ENCODE peak calls at places on chromosomes 1 and 21, in five cellular contexts. One of them, this sample, is unnamed.

GRCh38 chr21:42006765-42007164 is 3.4 kb downstream of the ZBTB21 start:
- DNase-seq in psoas muscle: no peak
- DNase-seq in HL-60: no peak
- DNase-seq in fibroblast of pulmonary artery: no peak
- DNase-seq in BJ: no peak
- DNase-seq in this sample: peak; percentile 34

GRCh38 chr21:37546949-37547614 is 180.5 kb downstream of the DYRK1A start:
- DNase-seq in BJ: peak; percentile 19
- DNase-seq in psoas muscle: no peak
- DNase-seq in fibroblast of pulmonary artery: no peak
- DNase-seq in HL-60: no peak
- DNase-seq in this sample: peak; percentile 17

GRCh38 chr1:1058921-1059493 is 15.1 kb downstream of the RNF223 start:
- DNase-seq in BJ: no peak
- DNase-seq in psoas muscle: no peak
- DNase-seq in fibroblast of pulmonary artery: no peak
- DNase-seq in HL-60: no peak
- DNase-seq in this sample: no peak

GRCh38 chr1:156712626-156713025 is 7.2 kb upstream of the CRABP2 start:
- DNase-seq in psoas muscle: no peak
- DNase-seq in HL-60: no peak
- DNase-seq in fibroblast of pulmonary artery: no peak
- DNase-seq in BJ: no peak
- DNase-seq in this sample: peak; percentile 55

GRCh38 chr1:17438176-17438976 is 1.1 kb downstream of the RCC2 start:
- DNase-seq in fibroblast of pulmonary artery: peak; percentile 52
- DNase-seq in HL-60: no peak
- DNase-seq in psoas muscle: peak; percentile 72
- DNase-seq in BJ: no peak
- DNase-seq in this sample: peak; percentile 41

GRCh38 chr21:41142051-41142795 is 25.7 kb upstream of the BACE2 start:
- DNase-seq in HL-60: no peak
- DNase-seq in psoas muscle: peak; percentile 31
- DNase-seq in fibroblast of pulmonary artery: peak; percentile 39
- DNase-seq in BJ: peak; percentile 63
- DNase-seq in this sample: peak; percentile 44

GRCh38 chr1:47013239-47013638 is 10.2 kb upstream of the CYP4X1 start:
- DNase-seq in fibroblast of pulmonary artery: peak; percentile 63
- DNase-seq in BJ: no peak
- DNase-seq in psoas muscle: no peak
- DNase-seq in HL-60: no peak
- DNase-seq in this sample: no peak

GRCh38 chr1:214920337-214920736 is 162.2 kb upstream of the KCNK2 start:
- DNase-seq in HL-60: no peak
- DNase-seq in BJ: no peak
- DNase-seq in psoas muscle: no peak
- DNase-seq in fibroblast of pulmonary artery: no peak
- DNase-seq in this sample: no peak

GRCh38 chr1:219514728-219515127 is 98.2 kb downstream of the ZC3H11B start:
- DNase-seq in psoas muscle: no peak
- DNase-seq in HL-60: no peak
- DNase-seq in BJ: no peak
- DNase-seq in fibroblast of pulmonary artery: peak; percentile 40
- DNase-seq in this sample: no peak

GRCh38 chr1:89525169-89525855 is 683 bp downstream of the LRRC8B start:
- DNase-seq in HL-60: peak; percentile 41
- DNase-seq in fibroblast of pulmonary artery: no peak
- DNase-seq in psoas muscle: no peak
- DNase-seq in BJ: no peak
- DNase-seq in this sample: no peak

GRCh38 chr1:228483789-228484188 is 3.4 kb upstream of the RNF187 start:
- DNase-seq in HL-60: no peak
- DNase-seq in BJ: no peak
- DNase-seq in psoas muscle: no peak
- DNase-seq in fibroblast of pulmonary artery: no peak
- DNase-seq in this sample: no peak

GRCh38 chr1:65360654-65361053 is 51.3 kb downstream of the DNAJC6 start:
- DNase-seq in psoas muscle: no peak
- DNase-seq in fibroblast of pulmonary artery: no peak
- DNase-seq in BJ: no peak
- DNase-seq in HL-60: no peak
- DNase-seq in this sample: no peak

GRCh38 chr1:158310623-158311022 is 20.7 kb downstream of the CD1B start:
- DNase-seq in psoas muscle: no peak
- DNase-seq in fibroblast of pulmonary artery: no peak
- DNase-seq in HL-60: no peak
- DNase-seq in BJ: no peak
- DNase-seq in this sample: no peak

GRCh38 chr1:207631137-207631536 is 13.8 kb upstream of the CR1L start:
- DNase-seq in fibroblast of pulmonary artery: no peak
- DNase-seq in psoas muscle: no peak
- DNase-seq in HL-60: no peak
- DNase-seq in BJ: no peak
- DNase-seq in this sample: no peak

GRCh38 chr1:230250061-230250460 is 176.1 kb downstream of the PGBD5 start:
- DNase-seq in fibroblast of pulmonary artery: no peak
- DNase-seq in HL-60: no peak
- DNase-seq in psoas muscle: no peak
- DNase-seq in BJ: no peak
- DNase-seq in this sample: no peak

GRCh38 chr1:229114781-229115417 is 156.0 kb upstream of the RAB4A start:
- DNase-seq in BJ: no peak
- DNase-seq in psoas muscle: no peak
- DNase-seq in fibroblast of pulmonary artery: peak; percentile 5
- DNase-seq in HL-60: no peak
- DNase-seq in this sample: no peak

GRCh38 chr1:169859001-169859400 is 34.7 kb downstream of the SCYL3 start:
- DNase-seq in psoas muscle: no peak
- DNase-seq in HL-60: no peak
- DNase-seq in fibroblast of pulmonary artery: no peak
- DNase-seq in BJ: no peak
- DNase-seq in this sample: no peak

GRCh38 chr21:42122808-42123207 is 51.7 kb downstream of the UMODL1 start:
- DNase-seq in BJ: no peak
- DNase-seq in fibroblast of pulmonary artery: no peak
- DNase-seq in psoas muscle: no peak
- DNase-seq in HL-60: no peak
- DNase-seq in this sample: no peak

GRCh38 chr1:156177918-156178654 is 15.8 kb upstream of the SLC25A44 start:
- DNase-seq in HL-60: no peak
- DNase-seq in psoas muscle: no peak
- DNase-seq in fibroblast of pulmonary artery: no peak
- DNase-seq in BJ: no peak
- DNase-seq in this sample: no peak

GRCh38 chr1:167171286-167171929 is 49.3 kb upstream of the POU2F1 start:
- DNase-seq in psoas muscle: no peak
- DNase-seq in BJ: no peak
- DNase-seq in HL-60: no peak
- DNase-seq in fibroblast of pulmonary artery: no peak
- DNase-seq in this sample: peak; percentile 52

GRCh38 chr1:219317762-219318353 is 144.2 kb downstream of the LYPLAL1 start:
- DNase-seq in HL-60: no peak
- DNase-seq in BJ: no peak
- DNase-seq in psoas muscle: no peak
- DNase-seq in fibroblast of pulmonary artery: peak; percentile 64
- DNase-seq in this sample: no peak

GRCh38 chr1:156126043-156126700 is 11.7 kb downstream of the LMNA start:
- DNase-seq in psoas muscle: peak; percentile 93
- DNase-seq in BJ: peak; percentile 92
- DNase-seq in HL-60: peak; percentile 91
- DNase-seq in fibroblast of pulmonary artery: peak; percentile 97
- DNase-seq in this sample: peak; percentile 97

GRCh38 chr1:239098400-239099037 is 287.8 kb upstream of the CHRM3 start:
- DNase-seq in fibroblast of pulmonary artery: no peak
- DNase-seq in HL-60: no peak
- DNase-seq in psoas muscle: no peak
- DNase-seq in BJ: no peak
- DNase-seq in this sample: no peak

DNA sequence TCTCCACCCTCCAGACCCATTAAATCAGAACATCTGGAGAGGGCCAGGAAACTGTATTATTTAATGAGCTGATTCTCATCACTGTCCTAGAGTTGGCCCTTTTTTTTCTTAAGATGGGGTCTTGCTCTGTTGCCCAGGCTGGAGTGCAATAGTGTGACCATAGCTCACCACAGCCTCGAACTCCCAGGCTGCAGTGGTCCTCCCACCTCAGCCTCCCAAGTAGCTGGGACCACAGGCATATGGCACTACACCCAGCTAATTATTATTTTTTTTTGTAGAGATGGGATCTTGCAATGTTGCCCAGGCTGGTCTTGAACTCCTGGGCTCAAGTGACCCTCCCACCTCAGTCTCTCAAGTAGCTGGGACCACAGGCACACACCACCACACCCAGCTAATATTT is 67.1 kb upstream of the EFHD2 start:
- DNase-seq in HL-60: no peak
- DNase-seq in BJ: no peak
- DNase-seq in psoas muscle: no peak
- DNase-seq in fibroblast of pulmonary artery: no peak
- DNase-seq in this sample: no peak
- H3K4me3 ChIP-seq in HL-60: no peak overlapping the region
- H3K4me3 ChIP-seq in BJ: no peak overlapping the region
- H3K4me3 ChIP-seq in psoas muscle: no peak overlapping the region
- H3K4me3 ChIP-seq in fibroblast of pulmonary artery: no peak overlapping the region
- H3K4me3 ChIP-seq in this sample: no peak overlapping the region

GRCh38 chr1:31771891-31772668 is 7.9 kb upstream of the ADGRB2 start:
- DNase-seq in fibroblast of pulmonary artery: no peak
- DNase-seq in BJ: no peak
- DNase-seq in HL-60: no peak
- DNase-seq in psoas muscle: no peak
- DNase-seq in this sample: no peak
- H3K4me3 ChIP-seq in fibroblast of pulmonary artery: no peak overlapping the region
- H3K4me3 ChIP-seq in BJ: peak overlapping the region; percentile 15
- H3K4me3 ChIP-seq in HL-60: no peak overlapping the region
- H3K4me3 ChIP-seq in psoas muscle: peak overlapping the region; percentile 34
- H3K4me3 ChIP-seq in this sample: no peak overlapping the region

GRCh38 chr21:38807987-38808386 is 2.3 kb downstream of the ETS2 start:
- DNase-seq in HL-60: no peak
- DNase-seq in psoas muscle: no peak
- DNase-seq in BJ: no peak
- DNase-seq in fibroblast of pulmonary artery: no peak
- DNase-seq in this sample: no peak
- H3K4me3 ChIP-seq in HL-60: peak overlapping the region; percentile 59
- H3K4me3 ChIP-seq in psoas muscle: peak overlapping the region; percentile 76
- H3K4me3 ChIP-seq in BJ: peak overlapping the region; percentile 89
- H3K4me3 ChIP-seq in fibroblast of pulmonary artery: peak overlapping the region; percentile 78
- H3K4me3 ChIP-seq in this sample: no peak overlapping the region

GRCh38 chr1:212513586-212513985 is 80.9 kb downstream of the NENF start:
- DNase-seq in HL-60: no peak
- DNase-seq in fibroblast of pulmonary artery: no peak
- DNase-seq in psoas muscle: no peak
- DNase-seq in BJ: no peak
- DNase-seq in this sample: no peak

GRCh38 chr1:212514782-212515181 is 82.1 kb downstream of the NENF start:
- DNase-seq in psoas muscle: peak; percentile 20
- DNase-seq in fibroblast of pulmonary artery: no peak
- DNase-seq in HL-60: no peak
- DNase-seq in BJ: no peak
- DNase-seq in this sample: no peak

GRCh38 chr1:212514056-212514614 is 81.4 kb downstream of the NENF start:
- DNase-seq in psoas muscle: peak; percentile 38
- DNase-seq in fibroblast of pulmonary artery: peak; percentile 49
- DNase-seq in BJ: no peak
- DNase-seq in HL-60: peak; percentile 68
- DNase-seq in this sample: peak; percentile 16

GRCh38 chr1:212515329-212515760 is 82.6 kb downstream of the NENF start:
- DNase-seq in psoas muscle: no peak
- DNase-seq in BJ: no peak
- DNase-seq in fibroblast of pulmonary artery: no peak
- DNase-seq in HL-60: no peak
- DNase-seq in this sample: no peak

DNA sequence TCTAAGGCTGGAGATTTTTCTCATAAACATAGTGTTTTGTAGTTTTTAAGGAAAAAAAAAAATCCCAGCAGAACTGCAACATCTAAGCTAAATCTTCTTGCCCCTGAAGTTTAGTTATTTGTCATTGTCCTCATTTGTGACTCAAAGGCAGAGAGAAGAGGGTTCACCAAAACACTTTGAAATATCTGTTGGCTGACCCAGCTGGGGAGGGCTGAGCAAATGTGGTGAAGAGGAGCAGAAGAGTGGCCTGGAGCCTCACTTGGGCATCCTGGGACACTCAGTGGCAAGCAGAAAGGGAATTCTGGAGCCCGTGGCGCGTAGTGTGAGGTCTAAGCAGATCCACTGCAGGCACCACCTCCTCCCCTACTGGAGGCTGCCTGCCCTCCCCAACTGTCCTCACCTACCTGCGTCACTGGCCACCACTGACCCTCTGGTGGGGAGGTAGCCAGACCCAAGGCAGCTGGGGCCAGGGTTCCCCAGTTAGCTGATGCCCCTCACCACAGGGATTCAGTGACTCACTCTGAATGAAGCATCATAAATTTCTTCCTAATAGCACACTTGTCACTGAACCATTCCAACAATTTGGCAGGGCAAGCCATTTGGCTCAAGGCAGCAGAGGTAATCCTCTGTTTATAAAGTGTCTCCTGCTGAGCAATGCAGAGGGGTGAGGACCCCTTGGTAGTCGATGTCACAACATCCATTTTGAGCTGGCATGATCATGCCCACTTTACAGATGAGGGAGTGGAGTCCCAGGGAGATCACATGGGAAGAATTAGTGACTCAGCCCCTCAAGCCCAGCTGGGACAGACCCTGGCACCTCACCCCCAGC is 80.2 kb downstream of the NENF start:
- DNase-seq in psoas muscle: no peak
- DNase-seq in BJ: no peak
- DNase-seq in HL-60: no peak
- DNase-seq in fibroblast of pulmonary artery: no peak
- DNase-seq in this sample: peak; percentile 8
- H3K4me3 ChIP-seq in psoas muscle: no peak overlapping the region
- H3K4me3 ChIP-seq in BJ: no peak overlapping the region
- H3K4me3 ChIP-seq in HL-60: no peak overlapping the region
- H3K4me3 ChIP-seq in fibroblast of pulmonary artery: no peak overlapping the region
- H3K4me3 ChIP-seq in this sample: no peak overlapping the region

GRCh38 chr21:45128613-45129226 is 54.3 kb downstream of the ADARB1 start:
- DNase-seq in HL-60: peak; percentile 54
- DNase-seq in BJ: no peak
- DNase-seq in psoas muscle: peak; percentile 78
- DNase-seq in fibroblast of pulmonary artery: peak; percentile 79
- DNase-seq in this sample: peak; percentile 72
- H3K4me3 ChIP-seq in HL-60: no peak overlapping the region
- H3K4me3 ChIP-seq in BJ: no peak overlapping the region
- H3K4me3 ChIP-seq in psoas muscle: no peak overlapping the region
- H3K4me3 ChIP-seq in fibroblast of pulmonary artery: no peak overlapping the region
- H3K4me3 ChIP-seq in this sample: no peak overlapping the region

GRCh38 chr21:9737871-9738520 is 783.4 kb upstream of the TPTE start:
- DNase-seq in BJ: no peak
- DNase-seq in fibroblast of pulmonary artery: no peak
- DNase-seq in HL-60: no peak
- DNase-seq in psoas muscle: no peak
- DNase-seq in this sample: no peak
- H3K4me3 ChIP-seq in BJ: no peak overlapping the region
- H3K4me3 ChIP-seq in fibroblast of pulmonary artery: no peak overlapping the region
- H3K4me3 ChIP-seq in HL-60: no peak overlapping the region
- H3K4me3 ChIP-seq in psoas muscle: no peak overlapping the region
- H3K4me3 ChIP-seq in this sample: no peak overlapping the region

This sample was measured in fibroblast of mammary gland.